ENCODE peak calls at places on chromosomes 1 and 21, in four cellular contexts. U is PC-3, F is body of pancreas, B is K562. Z is an unnamed sample.
A peak's percentile ranks its signal among the peaks of the same experiment; 100 is the strongest.

GRCh38 chr1:201703646-201704438 is 125.1 kb upstream of the IPO9 start:
- DNase-seq in B (peak; percentile 90), F (peak; percentile 82), U (peak; percentile 78), Z (peak; percentile 42)

GRCh38 chr1:27436204-27437159 is 44.1 kb downstream of the GPR3 start:
- DNase-seq in U (peak; percentile 75), B (peak; percentile 68), F (peak; percentile 45), Z (peak; percentile 43)

GRCh38 chr1:45535988-45536766 is 14.4 kb upstream of the AKR1A1 start:
- DNase-seq in F (no peak), U (peak; percentile 54), B (no peak), Z (no peak)

GRCh38 chr1:229287257-229287656 is 16.3 kb downstream of the RAB4A start:
- DNase-seq in U (peak; percentile 80), B (no peak), F (no peak), Z (no peak)

GRCh38 chr1:161197560-161198205 is 1.2 kb downstream of the ADAMTS4 start:
- DNase-seq in F (no peak), B (no peak), U (no peak), Z (no peak)

GRCh38 chr1:117026361-117026760 is 24.8 kb downstream of the CD101 start:
- DNase-seq in U (no peak), F (no peak), B (no peak), Z (no peak)

GRCh38 chr1:198798923-198799386 is 160.1 kb downstream of the PTPRC start:
- DNase-seq in U (peak; percentile 9), B (no peak), F (no peak), Z (no peak)

GRCh38 chr1:175269151-175269550 is 76.6 kb upstream of the KIAA0040 start:
- DNase-seq in B (no peak), U (peak; percentile 70), F (no peak), Z (no peak)

GRCh38 chr1:225808136-225808535 is 1.8 kb upstream of the EPHX1 start:
- DNase-seq in U (no peak), B (no peak), F (no peak), Z (no peak)

GRCh38 chr1:191174298-191174697 is 696.6 kb upstream of the BRINP3 start:
- DNase-seq in F (no peak), U (no peak), B (no peak), Z (no peak)

GRCh38 chr1:66353207-66353606 is 180.7 kb upstream of the SGIP1 start:
- DNase-seq in B (no peak), F (no peak), U (no peak), Z (no peak)

GRCh38 chr21:38139380-38140168 is 117.2 kb upstream of the KCNJ15 start:
- DNase-seq in B (no peak), U (peak; percentile 95), F (no peak), Z (no peak)

GRCh38 chr1:19738106-19738505 is 61.6 kb downstream of the TMCO4 start:
- DNase-seq in B (no peak), F (peak; percentile 13), U (peak; percentile 38), Z (no peak)

GRCh38 chr1:224727851-224728250 is 111.7 kb downstream of the CNIH3 start:
- DNase-seq in U (no peak), F (no peak), B (no peak), Z (no peak)

DNA sequence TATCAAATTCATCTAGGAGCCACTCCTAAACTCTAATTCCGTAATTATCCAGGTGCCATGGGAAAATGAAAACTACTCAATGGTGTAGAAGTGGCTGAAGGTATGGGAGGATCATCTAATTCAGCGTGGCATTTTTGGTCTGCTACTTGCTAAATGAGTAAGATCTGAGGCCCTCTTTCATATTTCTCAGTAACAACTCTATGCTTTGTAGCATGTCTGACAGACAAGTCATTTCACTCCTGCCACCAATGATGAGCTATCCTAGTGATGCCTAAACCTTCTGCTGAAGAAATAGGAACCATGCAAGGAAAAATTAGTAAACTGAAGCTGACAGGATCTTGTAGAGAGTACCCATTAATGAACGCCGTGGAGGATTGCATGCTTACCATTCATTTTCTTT is 145.3 kb downstream of the NTNG1 start:
- DNase-seq in B (no peak), U (no peak), F (no peak), Z (no peak)
- H3K4me1 ChIP-seq in B (no peaks in the 10 kb centered on the region), U (no peaks in the 10 kb centered on the region), F (no peaks in the 10 kb centered on the region), Z (no peaks in the 10 kb centered on the region)

DNA sequence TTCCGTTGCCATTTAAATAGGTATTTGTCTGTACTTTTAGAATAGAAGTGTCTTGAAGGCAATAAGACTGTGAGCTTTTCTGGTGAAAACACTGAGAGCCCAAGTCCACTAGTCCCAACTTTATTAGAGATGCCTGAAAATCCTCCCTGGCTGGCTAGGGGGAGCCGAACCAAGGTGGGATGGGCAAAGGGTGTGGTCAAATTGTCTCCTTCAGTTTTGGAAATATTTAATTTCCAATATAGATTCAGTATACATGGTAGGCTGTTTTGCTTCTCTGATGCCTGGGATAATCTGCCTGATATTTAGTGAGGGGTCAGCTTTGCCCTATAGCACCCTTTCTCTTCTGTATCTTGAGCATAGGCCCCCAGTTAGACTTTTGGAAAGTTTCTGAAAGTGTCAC is 3.5 kb downstream of the ROR1 start:
- DNase-seq in F (no peak), U (peak; percentile 29), B (no peak), Z (no peak)
- H3K4me1 ChIP-seq in F (peaks cover 42% of the 10 kb centered on the region), U (peaks cover 30% of the 10 kb centered on the region), B (no peaks in the 10 kb centered on the region), Z (peaks cover 13% of the 10 kb centered on the region)

GRCh38 chr1:59427155-59427554 is 130.3 kb downstream of the FGGY start:
- DNase-seq in U (peak; percentile 97), B (peak; percentile 39), F (no peak), Z (no peak)
- H3K4me1 ChIP-seq in U (peaks cover 55% of the 10 kb centered on the region), B (peaks cover 11% of the 10 kb centered on the region), F (peaks cover 21% of the 10 kb centered on the region), Z (no peaks in the 10 kb centered on the region)

GRCh38 chr21:44872266-44872567 is 1.3 kb downstream of the PTTG1IP start:
- DNase-seq in B (no peak), F (no peak), U (no peak), Z (no peak)
- H3K4me1 ChIP-seq in B (peaks cover 58% of the 10 kb centered on the region), F (peaks cover 60% of the 10 kb centered on the region), U (peaks cover 59% of the 10 kb centered on the region), Z (peaks cover 69% of the 10 kb centered on the region)

GRCh38 chr21:42061866-42062542 is 9.1 kb upstream of the UMODL1 start:
- DNase-seq in B (no peak), U (no peak), F (no peak), Z (peak; percentile 92)

GRCh38 chr21:42061195-42061865 is 9.8 kb upstream of the UMODL1 start:
- DNase-seq in U (no peak), F (peak; percentile 66), B (no peak), Z (peak; percentile 18)

GRCh38 chr21:42063206-42063577 is 7.9 kb upstream of the UMODL1 start:
- DNase-seq in F (peak; percentile 43), B (no peak), U (no peak), Z (no peak)

GRCh38 chr21:42063578-42064521 is 7.3 kb upstream of the UMODL1 start:
- DNase-seq in F (peak; percentile 35), U (peak; percentile 56), B (no peak), Z (peak; percentile 63)

DNA sequence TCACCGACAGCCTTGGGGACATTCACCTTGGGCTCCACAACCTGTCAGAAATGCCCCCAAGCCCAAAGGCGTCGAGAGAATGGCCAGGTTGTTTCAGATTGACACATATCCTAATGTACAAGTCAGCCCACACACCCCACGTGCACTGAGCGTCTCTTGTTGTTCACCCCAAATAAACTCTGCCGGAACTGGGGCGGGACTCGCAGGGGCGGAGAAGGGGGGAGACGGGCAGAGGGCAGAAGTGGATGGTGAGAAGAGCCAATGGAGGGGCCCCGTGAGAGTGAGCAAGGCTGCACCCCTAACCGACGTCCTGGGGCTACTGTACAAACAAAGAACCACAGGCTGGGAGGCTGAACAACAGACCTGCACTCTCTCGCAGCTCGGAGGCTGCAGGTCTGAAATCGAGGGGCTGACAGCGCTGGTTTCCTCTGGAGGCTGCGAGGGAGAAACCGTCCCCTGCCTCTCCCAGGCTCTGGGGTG is 8.5 kb upstream of the UMODL1 start:
- DNase-seq in U (no peak), F (peak; percentile 62), B (no peak), Z (peak; percentile 96)
- H3K4me1 ChIP-seq in U (peaks cover 15% of the 10 kb centered on the region), F (peaks cover 26% of the 10 kb centered on the region), B (no peaks in the 10 kb centered on the region), Z (peaks cover 45% of the 10 kb centered on the region)

DNA sequence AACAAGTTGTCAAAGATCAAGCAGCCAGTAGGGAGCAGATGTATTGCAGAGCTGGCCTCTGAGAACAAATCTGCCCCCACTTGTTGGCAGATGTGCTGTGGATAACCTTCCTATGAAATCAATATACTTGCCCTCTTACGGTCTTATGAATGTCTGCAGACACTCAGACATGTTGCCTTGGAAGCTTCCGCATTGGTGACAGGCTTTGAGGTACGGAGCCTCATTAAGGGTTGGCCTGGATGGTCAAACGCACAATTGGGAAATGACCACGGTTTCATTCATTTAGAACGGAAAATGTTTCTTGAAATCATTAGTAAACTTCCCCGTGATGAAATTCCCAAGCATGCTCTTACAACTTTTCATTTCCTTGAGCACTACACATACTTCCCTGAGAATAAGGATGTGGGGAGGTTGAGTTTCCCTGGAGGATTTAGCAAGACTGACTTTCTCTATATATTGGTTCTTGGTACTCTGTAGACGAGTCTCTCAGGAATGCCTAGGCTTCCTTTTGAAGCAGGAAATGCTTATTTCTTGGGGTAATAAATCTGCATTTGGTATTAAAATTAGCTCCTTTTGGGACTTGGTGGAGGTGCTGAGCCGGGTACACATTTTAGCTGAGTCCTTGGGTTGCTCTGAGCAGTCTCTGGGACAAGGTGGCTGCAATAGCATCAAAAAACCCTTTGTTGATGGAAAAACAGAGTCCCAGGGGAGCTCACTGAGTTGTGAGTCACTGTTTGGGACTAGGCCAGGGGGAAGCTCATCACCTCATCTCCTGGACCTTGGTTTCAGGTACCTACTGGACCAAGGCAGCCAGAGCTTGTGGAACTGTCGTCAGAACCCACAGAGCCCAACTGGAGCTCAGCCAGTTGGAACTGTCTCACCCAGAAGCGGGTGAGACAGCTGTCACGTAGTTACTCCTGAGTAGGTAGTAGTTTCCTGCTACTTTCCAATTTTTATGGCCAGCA is 146.4 kb downstream of the HLX start:
- DNase-seq in F (peak; percentile 27), U (peak; percentile 87), B (no peak), Z (no peak)
- H3K4me1 ChIP-seq in F (no peaks in the 10 kb centered on the region), U (peaks cover 16% of the 10 kb centered on the region), B (peaks cover 2% of the 10 kb centered on the region), Z (no peaks in the 10 kb centered on the region)

GRCh38 chr1:1144843-1145546 is 28.7 kb upstream of the TTLL10 start:
- DNase-seq in B (peak; percentile 53), F (no peak), U (no peak), Z (no peak)

GRCh38 chr1:1148061-1148460 is 25.6 kb upstream of the TTLL10 start:
- DNase-seq in F (no peak), U (no peak), B (no peak), Z (no peak)

GRCh38 chr1:1145547-1145914 is 28.1 kb upstream of the TTLL10 start:
- DNase-seq in F (no peak), B (no peak), U (no peak), Z (no peak)

GRCh38 chr1:1146026-1146425 is 27.7 kb upstream of the TTLL10 start:
- DNase-seq in B (no peak), F (no peak), U (no peak), Z (no peak)

DNA sequence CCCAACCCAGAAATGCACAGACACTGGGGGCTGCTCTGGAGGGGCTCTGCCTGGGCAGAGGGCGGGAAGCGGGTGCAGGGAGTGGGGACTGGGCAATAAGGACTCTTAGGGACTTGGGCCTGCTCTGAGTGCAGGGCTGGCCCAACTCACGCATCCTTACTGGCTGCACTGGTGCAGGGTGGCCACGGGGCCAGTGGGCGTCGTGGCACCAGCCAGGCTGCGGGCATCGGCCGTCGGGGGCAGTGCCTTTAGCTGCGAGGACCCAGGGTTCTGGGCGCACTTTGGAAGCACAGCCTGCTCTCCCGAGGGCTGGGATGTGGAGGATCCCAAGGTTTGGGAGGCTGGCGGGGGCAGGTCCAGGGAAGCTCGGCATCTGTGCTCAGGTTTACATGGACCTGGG is 27.1 kb upstream of the TTLL10 start:
- DNase-seq in U (no peak), F (no peak), B (no peak), Z (no peak)
- H3K4me1 ChIP-seq in U (peaks cover 9% of the 10 kb centered on the region), F (no peaks in the 10 kb centered on the region), B (no peaks in the 10 kb centered on the region), Z (peaks cover 19% of the 10 kb centered on the region)